ENCODE peak calls at places on chromosomes 11 and 22, in five cellular contexts. One of them, this sample, is unnamed.
A peak's percentile ranks its signal among the peaks of the same experiment; 100 is the strongest.

GRCh38 chr11:123298488-123299447 is 103.7 kb upstream of the CLMP start:
- DNase-seq in PC-3: no peak
- DNase-seq in HepG2: no peak
- DNase-seq in astrocyte: no peak
- DNase-seq in kidney: no peak
- DNase-seq in this sample: no peak

GRCh38 chr11:36622431-36623136 is 24.5 kb upstream of the RAG2 start:
- DNase-seq in kidney: no peak
- DNase-seq in PC-3: peak; percentile 48
- DNase-seq in HepG2: peak; percentile 31
- DNase-seq in astrocyte: peak; percentile 52
- DNase-seq in this sample: peak; percentile 12

GRCh38 chr11:65117206-65118096 is at the start of gene ZNHIT2:
- DNase-seq in kidney: peak; percentile 100
- DNase-seq in astrocyte: peak; percentile 92
- DNase-seq in PC-3: peak; percentile 100
- DNase-seq in HepG2: peak; percentile 96
- DNase-seq in this sample: peak; percentile 99

GRCh38 chr22:39239561-39240423 is 5.0 kb downstream of the PDGFB start:
- DNase-seq in kidney: peak; percentile 93
- DNase-seq in astrocyte: no peak
- DNase-seq in HepG2: no peak
- DNase-seq in PC-3: peak; percentile 80
- DNase-seq in this sample: no peak

GRCh38 chr11:79363861-79364378 is 76.9 kb downstream of the TENM4 start:
- DNase-seq in kidney: no peak
- DNase-seq in PC-3: peak; percentile 8
- DNase-seq in HepG2: no peak
- DNase-seq in astrocyte: peak; percentile 42
- DNase-seq in this sample: no peak

GRCh38 chr11:62687508-62688396 is 1.6 kb downstream of the LRRN4CL start:
- DNase-seq in HepG2: no peak
- DNase-seq in kidney: peak; percentile 72
- DNase-seq in astrocyte: no peak
- DNase-seq in PC-3: no peak
- DNase-seq in this sample: no peak

GRCh38 chr11:15370774-15371173 is 256.1 kb downstream of the INSC start:
- DNase-seq in kidney: no peak
- DNase-seq in HepG2: no peak
- DNase-seq in PC-3: no peak
- DNase-seq in astrocyte: no peak
- DNase-seq in this sample: no peak

GRCh38 chr22:33715221-33715620 is 205.1 kb downstream of the LARGE1 start:
- DNase-seq in astrocyte: no peak
- DNase-seq in PC-3: no peak
- DNase-seq in kidney: no peak
- DNase-seq in HepG2: no peak
- DNase-seq in this sample: no peak

GRCh38 chr11:14384338-14384737 is 25.4 kb upstream of the RRAS2 start:
- DNase-seq in HepG2: no peak
- DNase-seq in astrocyte: no peak
- DNase-seq in PC-3: no peak
- DNase-seq in kidney: no peak
- DNase-seq in this sample: peak; percentile 80

GRCh38 chr11:134762248-134763029 is 350.4 kb upstream of the B3GAT1 start:
- DNase-seq in PC-3: peak; percentile 63
- DNase-seq in astrocyte: no peak
- DNase-seq in kidney: peak; percentile 87
- DNase-seq in HepG2: no peak
- DNase-seq in this sample: no peak

GRCh38 chr11:6674198-6674597 is 8.9 kb downstream of the MRPL17 start:
- DNase-seq in astrocyte: no peak
- DNase-seq in kidney: no peak
- DNase-seq in PC-3: no peak
- DNase-seq in HepG2: no peak
- DNase-seq in this sample: no peak

GRCh38 chr11:13338437-13339069 is 61.0 kb downstream of the BMAL1 start:
- DNase-seq in HepG2: no peak
- DNase-seq in astrocyte: peak; percentile 54
- DNase-seq in kidney: no peak
- DNase-seq in PC-3: peak; percentile 58
- DNase-seq in this sample: peak; percentile 79

GRCh38 chr11:34405079-34405858 is 33.5 kb upstream of the CAT start:
- DNase-seq in astrocyte: peak; percentile 45
- DNase-seq in HepG2: no peak
- DNase-seq in kidney: no peak
- DNase-seq in PC-3: no peak
- DNase-seq in this sample: peak; percentile 91

GRCh38 chr11:28366549-28367341 is 258.6 kb downstream of the METTL15 start:
- DNase-seq in astrocyte: peak; percentile 46
- DNase-seq in PC-3: no peak
- DNase-seq in HepG2: no peak
- DNase-seq in kidney: no peak
- DNase-seq in this sample: no peak

GRCh38 chr11:31802990-31803812 is 7.9 kb downstream of the PAX6 start:
- DNase-seq in astrocyte: peak; percentile 44
- DNase-seq in HepG2: no peak
- DNase-seq in kidney: no peak
- DNase-seq in PC-3: no peak
- DNase-seq in this sample: no peak

GRCh38 chr11:66546368-66546965 is at the start of gene ACTN3:
- DNase-seq in astrocyte: peak; percentile 11
- DNase-seq in HepG2: peak; percentile 17
- DNase-seq in kidney: peak; percentile 80
- DNase-seq in PC-3: no peak
- DNase-seq in this sample: peak; percentile 36

GRCh38 chr11:125591659-125592304 is 870 bp upstream of the STT3A start:
- DNase-seq in PC-3: peak; percentile 40
- DNase-seq in kidney: peak; percentile 78
- DNase-seq in HepG2: peak; percentile 10
- DNase-seq in astrocyte: peak; percentile 16
- DNase-seq in this sample: peak; percentile 75

GRCh38 chr11:26063915-26064314 is 268.0 kb upstream of the ANO3 start:
- DNase-seq in PC-3: no peak
- DNase-seq in astrocyte: no peak
- DNase-seq in HepG2: no peak
- DNase-seq in kidney: no peak
- DNase-seq in this sample: no peak

GRCh38 chr22:37740455-37741311 is 43.8 kb downstream of the TRIOBP start:
- DNase-seq in kidney: no peak
- DNase-seq in HepG2: no peak
- DNase-seq in PC-3: no peak
- DNase-seq in astrocyte: no peak
- DNase-seq in this sample: no peak

GRCh38 chr11:73323464-73323863 is 15.4 kb downstream of the ARHGEF17 start:
- DNase-seq in astrocyte: peak; percentile 70
- DNase-seq in PC-3: no peak
- DNase-seq in kidney: peak; percentile 96
- DNase-seq in HepG2: peak; percentile 41
- DNase-seq in this sample: peak; percentile 87

GRCh38 chr11:68763181-68763721 is 11.9 kb upstream of the TESMIN start:
- DNase-seq in astrocyte: no peak
- DNase-seq in HepG2: no peak
- DNase-seq in kidney: no peak
- DNase-seq in PC-3: no peak
- DNase-seq in this sample: no peak

GRCh38 chr11:34975482-34975881 is 59.1 kb downstream of the PDHX start:
- DNase-seq in HepG2: peak; percentile 2
- DNase-seq in astrocyte: no peak
- DNase-seq in kidney: no peak
- DNase-seq in PC-3: no peak
- DNase-seq in this sample: no peak

GRCh38 chr11:6351782-6352181 is 31.5 kb upstream of the CAVIN3 start:
- DNase-seq in astrocyte: no peak
- DNase-seq in kidney: no peak
- DNase-seq in HepG2: no peak
- DNase-seq in PC-3: no peak
- DNase-seq in this sample: no peak

GRCh38 chr22:26679003-26679629 is 21.7 kb downstream of the MIAT start:
- DNase-seq in HepG2: peak; percentile 43
- DNase-seq in astrocyte: peak; percentile 48
- DNase-seq in kidney: no peak
- DNase-seq in PC-3: peak; percentile 76
- DNase-seq in this sample: peak; percentile 81

GRCh38 chr11:100638648-100639047 is 48.4 kb upstream of the ARHGAP42 start:
- DNase-seq in HepG2: no peak
- DNase-seq in astrocyte: no peak
- DNase-seq in PC-3: no peak
- DNase-seq in kidney: no peak
- DNase-seq in this sample: no peak

GRCh38 chr11:113505541-113506375 is 30.6 kb upstream of the DRD2 start:
- DNase-seq in astrocyte: peak; percentile 82
- DNase-seq in PC-3: peak; percentile 71
- DNase-seq in HepG2: peak; percentile 55
- DNase-seq in kidney: no peak
- DNase-seq in this sample: peak; percentile 96

GRCh38 chr11:10019906-10020682 is 273.9 kb downstream of the SBF2 start:
- DNase-seq in kidney: no peak
- DNase-seq in PC-3: no peak
- DNase-seq in astrocyte: no peak
- DNase-seq in HepG2: peak; percentile 7
- DNase-seq in this sample: peak; percentile 5

GRCh38 chr22:47395481-47395880 is 633.0 kb downstream of the TBC1D22A start:
- DNase-seq in astrocyte: peak; percentile 6
- DNase-seq in kidney: peak; percentile 40
- DNase-seq in PC-3: peak; percentile 82
- DNase-seq in HepG2: no peak
- DNase-seq in this sample: no peak

GRCh38 chr11:1913271-1914060 is 6.0 kb upstream of the TNNT3 start:
- DNase-seq in kidney: no peak
- DNase-seq in PC-3: no peak
- DNase-seq in HepG2: no peak
- DNase-seq in astrocyte: no peak
- DNase-seq in this sample: no peak

GRCh38 chr11:1917523-1918435 is 1.7 kb upstream of the TNNT3 start:
- DNase-seq in kidney: no peak
- DNase-seq in astrocyte: no peak
- DNase-seq in HepG2: no peak
- DNase-seq in PC-3: no peak
- DNase-seq in this sample: peak; percentile 12

GRCh38 chr11:1916132-1916985 is 3.1 kb upstream of the TNNT3 start:
- DNase-seq in astrocyte: no peak
- DNase-seq in HepG2: no peak
- DNase-seq in kidney: no peak
- DNase-seq in PC-3: no peak
- DNase-seq in this sample: no peak

GRCh38 chr11:1916986-1917522 is 2.4 kb upstream of the TNNT3 start:
- DNase-seq in PC-3: no peak
- DNase-seq in HepG2: no peak
- DNase-seq in kidney: no peak
- DNase-seq in astrocyte: no peak
- DNase-seq in this sample: no peak

GRCh38 chr11:1915795-1916131 is 3.7 kb upstream of the TNNT3 start:
- DNase-seq in astrocyte: no peak
- DNase-seq in PC-3: no peak
- DNase-seq in HepG2: no peak
- DNase-seq in kidney: no peak
- DNase-seq in this sample: no peak
- H3K9ac ChIP-seq in astrocyte: no peak overlapping the region
- H3K9ac ChIP-seq in PC-3: no peak overlapping the region
- H3K9ac ChIP-seq in HepG2: no peak overlapping the region
- H3K9ac ChIP-seq in kidney: no peak overlapping the region
- H3K9ac ChIP-seq in this sample: no peak overlapping the region

DNA sequence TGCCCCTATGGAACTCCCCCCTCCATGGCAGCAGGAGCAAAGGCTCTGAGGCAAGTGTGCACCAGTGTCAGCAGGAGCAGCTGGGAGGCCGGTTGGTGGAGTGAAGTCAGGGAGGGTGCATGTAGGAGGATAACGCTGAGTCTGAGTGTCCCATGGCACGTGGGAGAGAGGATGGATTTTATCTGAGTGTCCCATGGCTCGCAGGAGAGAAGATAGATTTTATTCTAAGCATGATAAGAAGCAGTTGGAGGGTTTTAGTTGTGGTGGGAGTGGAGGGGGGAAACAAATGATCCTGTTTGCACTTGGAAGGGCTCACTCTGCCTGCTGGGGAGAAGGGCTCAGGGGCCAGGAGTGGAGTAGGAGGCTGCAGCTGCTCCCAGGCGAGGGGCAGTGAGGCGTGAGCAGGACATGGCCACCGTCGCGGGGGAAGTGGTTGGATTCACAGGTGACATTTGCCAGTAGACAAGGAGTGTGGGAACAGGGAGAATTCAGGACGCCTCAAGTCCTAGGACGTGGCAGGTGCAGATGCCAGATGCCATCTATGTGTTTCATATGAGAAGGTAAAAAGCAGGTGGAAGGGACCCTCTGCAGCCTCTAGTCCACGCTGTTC is 33.6 kb upstream of the PARVG start:
- DNase-seq in PC-3: no peak
- DNase-seq in astrocyte: no peak
- DNase-seq in HepG2: no peak
- DNase-seq in kidney: no peak
- DNase-seq in this sample: no peak
- H3K27ac ChIP-seq in PC-3: no peak overlapping the region
- H3K27ac ChIP-seq in astrocyte: no peak overlapping the region
- H3K27ac ChIP-seq in HepG2: no peak overlapping the region
- H3K27ac ChIP-seq in kidney: no peak overlapping the region
- H3K27ac ChIP-seq in this sample: no peak overlapping the region

DNA sequence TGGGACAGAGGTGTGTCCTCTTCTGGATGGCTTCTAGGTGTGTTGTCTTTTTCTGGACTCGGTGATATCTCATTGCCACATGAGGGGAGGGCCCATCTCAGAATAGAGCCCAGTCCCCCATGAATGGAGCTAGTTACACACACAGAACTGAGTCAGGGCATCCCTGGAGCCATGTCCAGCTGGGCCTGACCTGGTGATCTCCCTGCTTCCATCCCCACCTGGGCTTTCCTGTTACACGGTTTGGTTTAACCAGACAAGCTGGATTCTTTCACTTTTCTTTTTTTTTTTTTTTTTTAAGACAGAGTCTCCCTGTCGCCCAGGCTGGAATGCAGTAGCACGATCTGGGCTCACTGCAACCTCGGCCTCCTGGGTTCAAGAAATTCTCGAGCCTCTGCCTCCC is 6.1 kb upstream of the A4GALT start:
- DNase-seq in kidney: no peak
- DNase-seq in astrocyte: no peak
- DNase-seq in HepG2: no peak
- DNase-seq in PC-3: no peak
- DNase-seq in this sample: no peak
- H3K9ac ChIP-seq in kidney: no peak overlapping the region
- H3K9ac ChIP-seq in astrocyte: no peak overlapping the region
- H3K9ac ChIP-seq in HepG2: no peak overlapping the region
- H3K9ac ChIP-seq in PC-3: no peak overlapping the region
- H3K9ac ChIP-seq in this sample: no peak overlapping the region

DNA sequence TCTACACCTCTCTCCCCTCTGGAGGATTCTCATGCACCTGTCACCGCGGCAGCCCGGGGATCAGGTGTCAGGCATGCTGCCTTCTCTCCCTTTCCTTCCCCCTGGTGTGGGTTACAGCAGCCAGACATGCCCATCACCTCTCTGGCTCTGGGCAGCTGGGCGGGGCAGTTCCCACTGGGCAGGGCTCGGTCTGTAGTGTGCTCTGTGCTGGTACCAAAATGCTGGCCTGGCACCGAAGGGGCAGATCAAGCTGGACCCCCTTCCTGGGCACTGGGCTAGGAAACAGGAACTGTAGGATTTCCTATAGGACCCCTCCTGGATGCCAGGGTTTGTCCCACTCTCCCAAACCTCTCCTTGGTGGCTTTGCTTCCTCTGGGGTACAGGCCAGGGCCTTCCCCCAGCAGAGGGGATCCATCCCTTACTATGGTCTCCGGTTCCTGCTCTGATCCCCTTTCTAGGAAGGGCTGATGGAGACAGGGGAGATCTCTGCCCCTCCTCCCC is 821 bp downstream of the GAL3ST1 start:
- DNase-seq in PC-3: peak; percentile 15
- DNase-seq in HepG2: no peak
- DNase-seq in astrocyte: no peak
- DNase-seq in kidney: no peak
- DNase-seq in this sample: no peak
- H3K27ac ChIP-seq in PC-3: no peak overlapping the region
- H3K27ac ChIP-seq in HepG2: no peak overlapping the region
- H3K27ac ChIP-seq in astrocyte: no peak overlapping the region
- H3K27ac ChIP-seq in kidney: peak overlapping the region; percentile 82
- H3K27ac ChIP-seq in this sample: no peak overlapping the region